ENCODE peak calls at places on chromosomes 12 and 14, in five cellular contexts. H is Peyer's patch; P is right atrium auricular region; O is CD8-positive, alpha-beta T cell; U is uterus. Y is an unnamed sample.

GRCh38 chr14:96267916-96268315 is 11.9 kb downstream of the BDKRB1 start:
- DNase-seq in U (no peak), H (no peak), P (no peak), O (no peak), Y (no peak)

GRCh38 chr14:24150567-24150966 is 3.3 kb downstream of the RNF31 start:
- DNase-seq in U (no peak), P (no peak), H (no peak), O (no peak), Y (no peak)

GRCh38 chr12:11171953-11172675 is 1.1 kb downstream of the SMIM10L1 start:
- DNase-seq in U (no peak), O (no peak), H (no peak), P (no peak), Y (peak)

GRCh38 chr12:95083471-95083870 is 10.1 kb upstream of the NR2C1 start:
- DNase-seq in U (no peak), P (no peak), H (no peak), O (no peak), Y (peak)

GRCh38 chr12:46497739-46498138 is 125.2 kb upstream of the SLC38A2 start:
- DNase-seq in H (no peak), P (no peak), U (no peak), O (no peak), Y (no peak)

GRCh38 chr14:71403673-71404072 is 496.4 kb downstream of the PCNX1 start:
- DNase-seq in O (no peak), P (no peak), U (no peak), H (no peak), Y (peak)

GRCh38 chr14:33335366-33335765 is 396.7 kb downstream of the NPAS3 start:
- DNase-seq in P (no peak), O (no peak), H (no peak), U (no peak), Y (peak)

GRCh38 chr12:3604750-3605638 is 114.0 kb downstream of the PRMT8 start:
- DNase-seq in P (no peak), H (no peak), O (no peak), U (no peak), Y (no peak)

GRCh38 chr12:76450690-76451089 is 102.5 kb upstream of the BBS10 start:
- DNase-seq in P (no peak), H (no peak), O (no peak), U (no peak), Y (peak)

GRCh38 chr12:119075222-119075787 is 94.0 kb downstream of the SRRM4 start:
- DNase-seq in O (no peak), P (no peak), H (no peak), U (no peak), Y (no peak)

DNA sequence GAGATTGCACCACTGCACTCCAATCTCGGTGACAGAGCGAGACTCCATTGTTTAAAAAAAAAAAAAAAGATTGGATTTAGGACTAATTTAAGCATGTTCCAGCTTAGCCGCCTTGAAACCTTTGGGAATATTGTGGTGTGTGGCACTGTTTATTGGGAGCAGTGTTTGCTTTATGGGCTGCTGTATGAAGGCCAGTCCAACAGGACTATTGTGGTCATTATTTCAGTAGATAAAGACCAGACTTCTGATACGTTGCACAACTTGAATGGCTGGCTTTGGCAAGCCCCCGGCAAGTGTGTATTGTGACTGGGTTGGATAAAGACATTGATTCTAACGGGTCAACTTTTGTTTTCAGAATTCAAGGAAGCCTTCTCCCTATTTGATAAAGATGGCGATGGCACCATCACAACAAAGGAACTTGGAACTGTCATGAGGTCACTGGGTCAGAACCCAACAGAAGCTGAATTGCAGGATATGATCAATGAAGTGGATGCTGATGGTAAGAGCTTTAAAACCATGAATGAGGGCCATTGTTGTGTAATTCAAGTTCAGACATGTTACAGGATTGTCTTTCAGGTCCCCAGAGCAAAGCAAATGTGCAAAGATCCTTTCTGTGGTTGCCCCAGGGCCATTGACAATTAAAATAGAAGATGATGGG is 4.2 kb downstream of the CALM1 start:
- DNase-seq in H (no peak), P (no peak), U (no peak), O (no peak), Y (no peak)
- H3K4me3 ChIP-seq in H (no peak), P (no peak), U (no peak), O (no peak), Y (no peak)

DNA sequence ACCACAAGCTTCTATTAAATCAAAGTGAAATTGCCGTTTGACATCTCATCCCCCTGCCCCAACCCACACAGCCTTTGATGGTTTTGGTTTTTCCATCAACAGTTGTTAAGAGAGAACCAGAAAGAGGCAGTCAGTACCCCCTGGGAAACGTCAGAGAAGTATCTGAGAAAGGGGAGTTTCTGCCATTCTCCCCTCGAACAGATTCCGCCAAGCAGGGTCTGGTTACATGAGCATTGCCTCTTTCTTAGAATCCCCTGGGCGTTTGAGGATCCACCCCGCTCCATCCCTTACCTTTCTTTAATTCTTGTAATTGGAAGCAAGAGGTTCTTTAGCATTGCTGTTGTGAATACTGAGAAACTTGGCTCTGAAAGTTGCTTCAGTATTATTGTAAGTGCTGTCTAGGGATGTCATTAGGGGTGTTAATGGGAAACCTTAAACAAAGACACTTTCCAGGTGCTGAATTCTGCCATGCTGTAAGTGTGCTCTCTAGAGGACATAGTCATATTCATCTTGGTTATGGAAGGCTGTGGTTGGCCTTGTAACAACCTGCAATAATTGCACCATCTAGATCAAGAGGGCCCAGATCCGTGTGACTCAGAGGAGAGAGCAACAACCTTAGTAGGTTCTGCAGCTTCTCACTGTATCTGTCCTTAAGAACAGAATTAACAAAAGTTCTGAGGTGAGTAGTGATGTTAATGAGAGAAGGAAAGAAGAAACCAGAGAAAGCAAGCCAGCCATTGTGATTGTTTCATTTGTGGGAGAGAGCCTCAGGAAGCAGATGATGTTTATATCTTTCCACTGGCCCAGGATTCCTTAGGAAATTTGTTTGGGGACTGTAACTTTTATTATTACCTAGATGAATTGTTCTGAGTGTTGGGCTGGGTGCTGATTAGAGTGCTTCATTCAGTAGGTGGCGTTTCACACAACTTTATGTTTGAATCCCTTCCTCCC is 8.9 kb downstream of the TMBIM6 start:
- DNase-seq in P (no peak), H (no peak), O (peak), U (no peak), Y (peak)
- TF ChIP-seq CTCF in P (no peak), H (no peak), O (no peak), U (no peak), Y (no peak)

DNA sequence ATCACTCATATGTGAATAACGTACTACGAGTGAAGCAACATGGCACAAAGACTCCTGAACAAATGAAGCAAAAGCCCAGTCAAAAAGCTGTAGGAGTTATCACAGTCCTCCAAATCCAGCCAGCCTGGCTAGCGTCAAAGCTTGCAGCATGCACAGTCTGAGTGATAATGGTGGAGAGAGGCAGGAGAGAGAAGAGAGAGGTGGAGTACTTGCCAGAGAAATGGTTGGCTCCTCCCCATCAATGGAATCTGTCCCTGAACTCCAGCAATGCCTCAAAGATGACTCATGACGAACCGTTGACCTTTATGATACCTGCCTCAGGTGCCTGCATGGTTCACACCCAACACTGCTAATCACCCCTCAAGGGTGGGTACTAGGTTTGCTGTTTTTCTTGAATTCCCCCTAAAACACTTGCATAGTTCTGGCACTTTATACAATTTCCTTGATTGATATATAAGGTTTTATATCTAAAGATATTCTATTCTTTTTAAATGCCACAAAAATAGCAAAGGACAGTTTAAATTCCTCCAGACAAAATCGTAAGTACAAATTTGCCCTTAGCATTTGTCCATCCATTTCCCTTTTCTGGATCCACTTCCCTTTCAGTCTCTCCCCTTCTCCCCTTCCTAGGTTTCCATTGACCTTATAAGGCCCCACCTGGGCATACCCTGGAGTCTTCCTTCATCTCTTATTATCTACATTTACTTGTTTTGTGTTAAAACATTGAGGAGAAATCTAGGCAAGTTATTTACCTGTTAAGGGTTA is 10.2 kb downstream of the ARHGDIB start:
- DNase-seq in P (no peak), H (no peak), O (no peak), U (no peak), Y (peak)
- H3K4me3 ChIP-seq in P (no peak), H (no peak), O (peak), U (no peak), Y (no peak)

DNA sequence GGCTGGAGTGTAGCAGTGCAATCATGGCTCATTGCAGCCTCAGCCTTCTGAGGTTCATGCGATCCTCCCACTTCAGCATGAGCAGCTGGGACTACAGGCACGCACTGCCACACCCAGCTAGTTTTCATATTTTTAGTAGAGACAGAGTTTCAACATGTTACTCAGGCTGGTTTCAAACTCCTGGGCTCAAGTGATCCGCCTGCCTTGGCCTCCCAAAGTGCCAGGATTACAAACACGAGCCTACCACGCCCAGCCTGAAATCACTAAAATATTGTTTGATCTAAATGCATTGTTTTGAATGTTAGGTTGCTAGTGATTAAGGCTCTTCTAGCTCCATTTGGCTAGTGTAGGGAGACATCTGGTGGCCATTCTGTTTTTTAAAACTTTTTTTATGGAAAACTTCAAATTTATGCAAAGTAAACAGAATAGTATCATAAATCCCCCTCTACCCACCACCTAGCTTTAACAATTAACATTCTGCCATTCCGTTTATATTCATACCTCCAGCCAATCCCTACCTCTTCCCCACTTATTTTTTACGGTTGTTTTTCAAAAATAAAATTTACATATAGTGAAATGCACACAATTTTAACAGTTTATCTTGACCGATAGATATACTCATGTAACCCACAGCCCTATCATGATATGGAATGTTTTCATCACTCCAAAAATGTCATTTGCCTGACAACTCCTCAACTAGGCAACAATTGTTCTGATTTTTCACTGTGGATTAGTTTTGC is 37.8 kb downstream of the MYO1H start:
- DNase-seq in O (no peak), H (no peak), P (no peak), U (peak), Y (peak)
- TF ChIP-seq CTCF in O (no peak), H (peak), P (no peak), U (peak), Y (peak)

GRCh38 chr12:51869931-51870330 is 18.0 kb upstream of the ANKRD33 start:
- DNase-seq in U (no peak), P (no peak), H (no peak), O (no peak), Y (no peak)
- H3K4me3 ChIP-seq in U (no peak), P (no peak), H (no peak), O (no peak), Y (no peak)

DNA sequence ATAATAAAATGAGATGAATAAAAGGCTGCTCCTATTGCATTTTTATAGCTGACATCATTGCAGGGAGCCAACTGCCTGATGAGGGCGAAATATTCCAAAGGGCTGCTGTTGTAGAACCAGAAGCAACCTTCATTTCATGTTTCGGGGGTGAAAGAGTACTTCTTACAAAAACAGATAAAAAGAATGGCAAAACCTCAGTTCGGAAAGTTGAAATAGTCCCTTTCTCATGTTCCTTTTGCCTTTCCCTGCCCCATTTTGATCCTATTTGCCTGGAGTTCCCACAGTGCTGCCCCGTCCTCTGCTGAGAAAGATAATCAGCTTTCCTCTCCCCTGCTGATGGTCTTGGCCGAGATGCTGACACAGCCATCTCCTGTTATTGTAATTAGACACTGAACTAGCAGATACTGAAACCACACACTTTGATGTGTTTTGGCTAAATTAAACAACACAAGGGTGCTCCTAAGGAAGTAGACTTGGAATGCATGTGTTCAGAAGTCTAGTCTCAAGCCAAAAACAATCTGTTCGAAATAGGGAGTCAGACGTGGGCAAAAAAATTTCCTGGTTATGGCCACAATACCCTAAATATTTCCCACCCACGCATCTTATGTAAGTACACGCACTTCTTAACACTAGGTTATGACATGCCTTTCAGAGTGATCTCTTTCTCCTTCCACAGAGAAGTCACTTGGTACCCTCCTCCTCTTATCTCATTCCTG is 117.2 kb downstream of the PPM1H start:
- DNase-seq in H (no peak), O (no peak), P (no peak), U (no peak), Y (peak)
- TF ChIP-seq CTCF in H (no peak), O (no peak), P (no peak), U (peak), Y (peak)

GRCh38 chr12:29781705-29782266 is 2.0 kb downstream of the TMTC1 start:
- DNase-seq in U (no peak), O (no peak), H (no peak), P (no peak), Y (no peak)

GRCh38 chr12:29782285-29782820 is 1.4 kb downstream of the TMTC1 start:
- DNase-seq in O (no peak), P (peak), H (no peak), U (no peak), Y (peak)

GRCh38 chr12:29782821-29783772 is 645 bp downstream of the TMTC1 start:
- DNase-seq in P (peak), U (peak), H (peak), O (no peak), Y (peak)

GRCh38 chr12:29780084-29780483 is 3.7 kb downstream of the TMTC1 start:
- DNase-seq in O (no peak), P (no peak), H (no peak), U (no peak), Y (no peak)

GRCh38 chr12:29781176-29781575 is 2.6 kb downstream of the TMTC1 start:
- DNase-seq in P (no peak), U (no peak), H (no peak), O (no peak), Y (no peak)
- H3K4me3 ChIP-seq in P (peak), U (no peak), H (no peak), O (no peak), Y (peak)

GRCh38 chr12:22781339-22781738 is 156.4 kb downstream of the ETNK1 start:
- DNase-seq in U (no peak), O (no peak), H (no peak), P (no peak), Y (no peak)
- TF ChIP-seq CTCF in U (no peak), O (no peak), H (no peak), P (no peak), Y (peak)

Y was measured in choroid plexus epithelial cell.